ENCODE peak calls at places on chromosomes 12 and 14, in ten cellular contexts. R is upper lobe of right lung, X is OCI-LY7, I is HL-60, M is tibial artery, L is HCT116, K is MM.1S, A is ovary, E is A549, G is ascending aorta. Z is an unnamed sample.
A peak's percentile ranks its signal among the peaks of the same experiment; 100 is the strongest.

GRCh38 chr12:20489645-20490044 is 121.3 kb downstream of the PDE3A start:
- DNase-seq in R (no peak), X (no peak), I (no peak), M (no peak), L (no peak), K (no peak), A (no peak), E (peak; percentile 91), G (no peak), Z (no peak)

GRCh38 chr14:94345344-94346072 is 22.4 kb upstream of the SERPINA6 start:
- DNase-seq in R (no peak), X (no peak), I (peak; percentile 34), M (no peak), L (peak; percentile 76), K (no peak), A (no peak), E (peak; percentile 81), G (no peak), Z (no peak)

GRCh38 chr12:23084236-23084995 is 459.4 kb downstream of the ETNK1 start:
- DNase-seq in R (no peak), X (no peak), I (no peak), M (no peak), L (no peak), K (no peak), A (no peak), E (peak; percentile 59), G (no peak), Z (no peak)

GRCh38 chr12:48286665-48287064 is 64.1 kb downstream of the ZNF641 start:
- DNase-seq in R (no peak), X (peak; percentile 8), I (no peak), M (no peak), L (no peak), K (no peak), A (no peak), E (peak; percentile 31), G (no peak), Z (no peak)

GRCh38 chr12:62581288-62582064 is 114.8 kb downstream of the MON2 start:
- DNase-seq in R (no peak), X (peak; percentile 52), I (no peak), M (no peak), L (peak; percentile 38), K (peak; percentile 48), A (no peak), E (peak; percentile 74), G (no peak), Z (no peak)

GRCh38 chr14:21910260-21910659 is 236.6 kb upstream of the OR4E1 start:
- DNase-seq in R (no peak), X (no peak), I (no peak), M (no peak), L (no peak), K (no peak), A (no peak), E (no peak), G (no peak), Z (no peak)

GRCh38 chr12:4270670-4271432 is 2.7 kb upstream of the CCND2 start:
- DNase-seq in R (peak; percentile 78), X (no peak), I (no peak), M (peak; percentile 64), L (no peak), K (peak; percentile 64), A (peak; percentile 50), E (no peak), G (peak; percentile 83), Z (no peak)

GRCh38 chr14:56036353-56036752 is 81.9 kb upstream of the PELI2 start:
- DNase-seq in R (no peak), X (no peak), I (no peak), M (no peak), L (no peak), K (no peak), A (no peak), E (no peak), G (no peak), Z (no peak)

GRCh38 chr14:98931911-98932310 is 340.1 kb downstream of the BCL11B start:
- DNase-seq in R (no peak), X (no peak), I (no peak), M (peak; percentile 17), L (no peak), K (no peak), A (no peak), E (no peak), G (no peak), Z (no peak)

GRCh38 chr14:63457498-63457897 is 85.7 kb downstream of the PPP2R5E start:
- DNase-seq in R (no peak), X (no peak), I (no peak), M (no peak), L (no peak), K (no peak), A (no peak), E (no peak), G (no peak), Z (no peak)

GRCh38 chr12:26465419-26466097 is 270.2 kb downstream of the SSPN start:
- DNase-seq in R (no peak), X (no peak), I (no peak), M (no peak), L (no peak), K (no peak), A (no peak), E (peak; percentile 22), G (no peak), Z (no peak)

GRCh38 chr12:80268924-80269749 is 169.8 kb downstream of the OTOGL start:
- DNase-seq in R (no peak), X (no peak), I (no peak), M (no peak), L (peak; percentile 54), K (no peak), A (no peak), E (peak; percentile 39), G (no peak), Z (no peak)

GRCh38 chr12:103456006-103456405 is 39.8 kb downstream of the C12orf42 start:
- DNase-seq in R (no peak), X (no peak), I (no peak), M (no peak), L (no peak), K (no peak), A (no peak), E (no peak), G (no peak), Z (no peak)

DNA sequence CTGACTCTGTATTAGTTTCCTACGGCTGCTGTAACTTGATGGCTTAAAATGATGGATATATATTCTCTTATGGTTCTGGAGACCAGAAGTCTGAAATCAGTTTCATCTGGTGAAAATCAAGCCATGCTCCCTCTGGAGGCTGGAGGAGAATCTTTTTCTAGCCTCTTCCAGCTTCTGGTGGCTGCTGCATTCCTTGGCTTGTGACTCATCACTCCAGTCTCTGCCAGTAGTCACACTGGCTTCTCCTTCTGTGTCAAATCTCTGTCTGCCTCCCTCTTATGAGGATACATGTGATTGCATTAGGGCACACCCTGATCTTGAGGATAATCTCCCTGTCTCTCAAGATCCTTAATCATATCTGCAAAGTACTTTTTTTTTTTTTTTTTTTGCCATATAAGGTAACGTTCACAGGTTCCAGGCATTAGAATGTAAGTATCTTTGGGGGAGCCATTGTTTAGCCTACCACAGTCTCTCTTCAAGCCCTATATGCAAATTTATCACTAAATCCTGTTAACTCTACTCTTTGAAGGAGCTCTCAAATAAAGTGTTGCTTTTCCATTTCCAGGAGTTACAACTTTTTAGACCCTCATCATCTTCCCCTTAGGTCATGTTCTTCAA is 17.8 kb downstream of the DNAL1 start:
- DNase-seq in R (no peak), X (no peak), I (no peak), M (peak; percentile 55), L (peak; percentile 85), K (no peak), A (no peak), E (peak; percentile 90), G (peak; percentile 70), Z (no peak)
- TF ChIP-seq CTCF in R (no peak), X (peak; percentile 12), I (no peak), M (no peak), L (peak; percentile 63), K (no peak), A (no peak), E (peak; percentile 52), G (no peak), Z (no peak)

GRCh38 chr14:105066285-105067071 is 1.2 kb upstream of the GPR132 start:
- DNase-seq in R (no peak), X (no peak), I (no peak), M (no peak), L (no peak), K (no peak), A (no peak), E (no peak), G (peak; percentile 59), Z (no peak)

GRCh38 chr14:105068818-105069217 is 3.6 kb upstream of the GPR132 start:
- DNase-seq in R (no peak), X (no peak), I (no peak), M (no peak), L (no peak), K (no peak), A (no peak), E (no peak), G (no peak), Z (no peak)

GRCh38 chr14:105067969-105068301 is 2.7 kb upstream of the GPR132 start:
- DNase-seq in R (no peak), X (no peak), I (no peak), M (no peak), L (no peak), K (no peak), A (no peak), E (no peak), G (no peak), Z (no peak)

GRCh38 chr14:105065280-105066228 is at the start of gene GPR132:
- DNase-seq in R (peak; percentile 73), X (peak; percentile 48), I (peak; percentile 91), M (no peak), L (no peak), K (peak; percentile 84), A (no peak), E (no peak), G (peak; percentile 81), Z (no peak)

GRCh38 chr14:105067140-105067968 is 2.1 kb upstream of the GPR132 start:
- DNase-seq in R (peak; percentile 64), X (no peak), I (peak; percentile 57), M (no peak), L (no peak), K (peak; percentile 18), A (no peak), E (no peak), G (peak; percentile 63), Z (no peak)
- H3K27ac ChIP-seq in R (peak overlapping the region; percentile 67), X (no peak overlapping the region), I (peak overlapping the region; percentile 95), M (no peak overlapping the region), L (no peak overlapping the region), K (no peak overlapping the region), A (no peak overlapping the region), E (no peak overlapping the region), G (no peak overlapping the region), Z (no peak overlapping the region)

DNA sequence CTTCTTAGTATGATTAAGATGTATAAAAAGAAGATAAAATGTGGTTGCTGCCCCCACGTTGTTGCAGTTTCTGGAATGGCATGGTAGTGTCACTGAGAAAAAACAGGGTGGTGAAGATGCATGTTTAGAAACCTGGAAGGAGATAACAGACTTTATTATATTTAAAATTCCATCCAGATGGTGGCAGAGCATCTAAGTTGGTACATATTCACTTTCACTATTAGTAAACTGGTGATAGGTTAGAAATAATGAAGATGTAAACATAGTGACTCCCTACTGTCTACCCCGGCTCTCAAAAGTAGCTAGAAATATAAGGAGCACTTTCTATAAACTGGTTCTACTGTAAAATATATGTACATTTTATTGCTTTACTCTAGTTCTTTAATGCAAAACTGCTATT is 279.4 kb downstream of the NPAS3 start:
- DNase-seq in R (no peak), X (no peak), I (no peak), M (no peak), L (no peak), K (no peak), A (no peak), E (no peak), G (no peak), Z (no peak)
- TF ChIP-seq CTCF in R (no peak), X (no peak), I (no peak), M (no peak), L (no peak), K (no peak), A (no peak), E (no peak), G (no peak), Z (no peak)

GRCh38 chr14:68584786-68585185 is 208.1 kb downstream of the ZFP36L1 start:
- DNase-seq in R (no peak), X (no peak), I (no peak), M (no peak), L (no peak), K (no peak), A (peak; percentile 13), E (no peak), G (no peak), Z (no peak)
- H3K27ac ChIP-seq in R (no peak overlapping the region), X (no peak overlapping the region), I (no peak overlapping the region), M (no peak overlapping the region), L (no peak overlapping the region), K (no peak overlapping the region), A (peak overlapping the region; percentile 8), E (peak overlapping the region; percentile 46), G (no peak overlapping the region), Z (no peak overlapping the region)